ENCODE peak calls at places on chromosomes 11 and 22, in eight cellular contexts. M is MCF 10A; D is smooth muscle cell of the brain vasculature; S is mesendoderm; O is activated CD4-positive, CD25-positive, alpha-beta regulatory T cell; U is spleen; A is left ventricle myocardium inferior; W is foreskin fibroblast. G is an unnamed sample.

GRCh38 chr11:44611687-44612437 is 46.4 kb downstream of the CD82 start:
- DNase-seq in M (no peak), D (no peak), S (peak), O (no peak), U (peak), A (peak), W (no peak), G (no peak)

GRCh38 chr22:45584621-45585436 is 82.1 kb downstream of the FBLN1 start:
- DNase-seq in M (no peak), D (no peak), S (no peak), O (no peak), U (peak), A (no peak), W (no peak), G (no peak)

GRCh38 chr22:19289475-19290161 is 1.9 kb downstream of the CLTCL1 start:
- DNase-seq in M (no peak), D (no peak), S (no peak), O (no peak), U (no peak), A (no peak), W (no peak), G (peak)

GRCh38 chr22:36807627-36808026 is 9.2 kb downstream of the PVALB start:
- DNase-seq in M (no peak), D (no peak), S (peak), O (no peak), U (no peak), A (no peak), W (no peak), G (no peak)

GRCh38 chr11:73404048-73404447 is 27.8 kb downstream of the RELT start:
- DNase-seq in M (peak), D (no peak), S (peak), O (no peak), U (peak), A (peak), W (peak), G (peak)

GRCh38 chr11:77668760-77669159 is 31.2 kb upstream of the CLNS1A start:
- DNase-seq in M (no peak), D (no peak), S (no peak), O (no peak), U (no peak), A (no peak), W (no peak), G (peak)

GRCh38 chr11:15307600-15307999 is 192.9 kb downstream of the INSC start:
- DNase-seq in M (no peak), D (no peak), S (peak), O (no peak), U (no peak), A (no peak), W (no peak), G (no peak)

GRCh38 chr11:117818036-117818858 is 6.3 kb downstream of the FXYD2 start:
- DNase-seq in M (peak), D (no peak), S (peak), O (no peak), U (no peak), A (no peak), W (no peak), G (peak)

GRCh38 chr11:66317766-66318575 is 1.1 kb upstream of the CD248 start:
- DNase-seq in M (peak), D (no peak), S (peak), O (peak), U (peak), A (peak), W (peak), G (no peak)

GRCh38 chr11:17906436-17906835 is 106.4 kb downstream of the SERGEF start:
- DNase-seq in M (peak), D (no peak), S (peak), O (no peak), U (no peak), A (no peak), W (no peak), G (peak)

GRCh38 chr11:117171648-117172051 is 6.9 kb upstream of the SIDT2 start:
- DNase-seq in M (no peak), D (no peak), S (peak), O (no peak), U (no peak), A (no peak), W (peak), G (no peak)

GRCh38 chr22:19530751-19531150 is 6.5 kb upstream of the CLDN5 start:
- DNase-seq in M (no peak), D (no peak), S (no peak), O (no peak), U (no peak), A (no peak), W (no peak), G (no peak)

GRCh38 chr11:803770-804598 is 1.0 kb downstream of the PIDD1 start:
- DNase-seq in M (peak), D (no peak), S (no peak), O (no peak), U (peak), A (no peak), W (no peak), G (no peak)

GRCh38 chr22:42962295-42963230 is 52.4 kb downstream of the PACSIN2 start:
- DNase-seq in M (no peak), D (no peak), S (peak), O (no peak), U (no peak), A (no peak), W (no peak), G (no peak)

GRCh38 chr11:8234425-8234821 is 29.3 kb downstream of the LMO1 start:
- DNase-seq in M (peak), D (no peak), S (peak), O (no peak), U (peak), A (no peak), W (no peak), G (peak)

GRCh38 chr11:533586-534196 is 1.7 kb downstream of the HRAS start:
- DNase-seq in M (no peak), D (no peak), S (no peak), O (no peak), U (peak), A (no peak), W (no peak), G (no peak)

GRCh38 chr11:13375798-13376197 is 87.2 kb downstream of the BTBD10 start:
- DNase-seq in M (no peak), D (no peak), S (no peak), O (no peak), U (no peak), A (no peak), W (no peak), G (no peak)

GRCh38 chr11:18770479-18771125 is 21.0 kb downstream of the PTPN5 start:
- DNase-seq in M (no peak), D (no peak), S (no peak), O (no peak), U (peak), A (no peak), W (no peak), G (no peak)

GRCh38 chr22:50540352-50540751 is 5.3 kb upstream of the KLHDC7B start:
- DNase-seq in M (no peak), D (no peak), S (no peak), O (no peak), U (peak), A (no peak), W (no peak), G (no peak)

GRCh38 chr11:75195164-75195962 is 44.5 kb downstream of the SLCO2B1 start:
- DNase-seq in M (peak), D (no peak), S (no peak), O (no peak), U (no peak), A (peak), W (no peak), G (no peak)

GRCh38 chr11:73141309-73142127 is 600 bp downstream of the FCHSD2 start:
- DNase-seq in M (peak), D (no peak), S (peak), O (peak), U (peak), A (peak), W (peak), G (peak)

GRCh38 chr11:50214376-50214775 is 181.7 kb downstream of the OR4C45 start:
- DNase-seq in M (no peak), D (no peak), S (no peak), O (no peak), U (no peak), A (no peak), W (no peak), G (no peak)

GRCh38 chr22:43136255-43136654 is 6.9 kb downstream of the MCAT start:
- DNase-seq in M (peak), D (no peak), S (peak), O (no peak), U (peak), A (peak), W (no peak), G (peak)

G was measured in PC-3.